ENCODE peak calls at places on chromosomes 13 and 19, in five cellular contexts. One of them, this sample, is unnamed.

GRCh38 chr19:1590641-1591397 is 1.8 kb downstream of the MBD3 start:
- DNase-seq in CD8-positive, alpha-beta T cell: no peak
- DNase-seq in cerebellum: no peak
- DNase-seq in psoas muscle: no peak
- DNase-seq in central memory CD4-positive, alpha-beta T cell: peak
- DNase-seq in this sample: peak

GRCh38 chr13:27954406-27954851 is 14.7 kb downstream of the CDX2 start:
- DNase-seq in CD8-positive, alpha-beta T cell: no peak
- DNase-seq in cerebellum: no peak
- DNase-seq in psoas muscle: no peak
- DNase-seq in central memory CD4-positive, alpha-beta T cell: no peak
- DNase-seq in this sample: no peak

GRCh38 chr19:46420056-46420455 is 6.7 kb upstream of the CCDC8 start:
- DNase-seq in CD8-positive, alpha-beta T cell: no peak
- DNase-seq in cerebellum: no peak
- DNase-seq in psoas muscle: no peak
- DNase-seq in central memory CD4-positive, alpha-beta T cell: no peak
- DNase-seq in this sample: no peak

GRCh38 chr13:34591163-34591562 is 350.9 kb upstream of the NBEA start:
- DNase-seq in CD8-positive, alpha-beta T cell: no peak
- DNase-seq in cerebellum: no peak
- DNase-seq in psoas muscle: no peak
- DNase-seq in central memory CD4-positive, alpha-beta T cell: no peak
- DNase-seq in this sample: no peak

GRCh38 chr13:111338841-111339240 is 18.4 kb downstream of the TEX29 start:
- DNase-seq in CD8-positive, alpha-beta T cell: no peak
- DNase-seq in cerebellum: no peak
- DNase-seq in psoas muscle: no peak
- DNase-seq in central memory CD4-positive, alpha-beta T cell: no peak
- DNase-seq in this sample: no peak

GRCh38 chr13:28316129-28316528 is 177.8 kb downstream of the PAN3 start:
- DNase-seq in CD8-positive, alpha-beta T cell: no peak
- DNase-seq in cerebellum: no peak
- DNase-seq in psoas muscle: no peak
- DNase-seq in central memory CD4-positive, alpha-beta T cell: no peak
- DNase-seq in this sample: no peak

GRCh38 chr13:31038834-31039552 is 106.5 kb downstream of the TEX26 start:
- DNase-seq in CD8-positive, alpha-beta T cell: no peak
- DNase-seq in cerebellum: no peak
- DNase-seq in psoas muscle: no peak
- DNase-seq in central memory CD4-positive, alpha-beta T cell: peak
- DNase-seq in this sample: peak

GRCh38 chr19:10085641-10086031 is 481 bp upstream of the SHFL start:
- DNase-seq in CD8-positive, alpha-beta T cell: no peak
- DNase-seq in cerebellum: no peak
- DNase-seq in psoas muscle: no peak
- DNase-seq in central memory CD4-positive, alpha-beta T cell: peak
- DNase-seq in this sample: no peak

GRCh38 chr13:52968074-52968700 is 60.4 kb upstream of the OLFM4 start:
- DNase-seq in CD8-positive, alpha-beta T cell: peak
- DNase-seq in cerebellum: peak
- DNase-seq in psoas muscle: peak
- DNase-seq in central memory CD4-positive, alpha-beta T cell: peak
- DNase-seq in this sample: peak

GRCh38 chr19:33418461-33418860 is 45.0 kb downstream of the CEBPG start:
- DNase-seq in CD8-positive, alpha-beta T cell: no peak
- DNase-seq in cerebellum: no peak
- DNase-seq in psoas muscle: no peak
- DNase-seq in central memory CD4-positive, alpha-beta T cell: no peak
- DNase-seq in this sample: no peak

This sample was measured in MV-4-11.